ENCODE peak calls at places on chromosomes 2 and 18, in five cellular contexts. M is breast epithelium, A is spleen, T is vagina, P is Panc1. J is an unnamed sample.

GRCh38 chr18:79507546-79508480 is 112.1 kb downstream of the NFATC1 start:
- DNase-seq in M (peak), A (peak), T (no peak), P (no peak), J (peak)

GRCh38 chr18:68215931-68216330 is 499.0 kb downstream of the TMX3 start:
- DNase-seq in M (no peak), A (no peak), T (no peak), P (peak), J (no peak)

GRCh38 chr2:131492418-131493198 is 411 bp upstream of the MZT2A start:
- DNase-seq in M (peak), A (peak), T (no peak), P (peak), J (peak)

GRCh38 chr18:50162486-50163304 is 32.3 kb downstream of the MYO5B start:
- DNase-seq in M (no peak), A (no peak), T (no peak), P (no peak), J (no peak)

GRCh38 chr2:171554991-171555615 is 32.8 kb downstream of the CYBRD1 start:
- DNase-seq in M (no peak), A (no peak), T (no peak), P (no peak), J (no peak)

GRCh38 chr2:109715302-109715937 is 78.7 kb upstream of the RGPD5 start:
- DNase-seq in M (peak), A (peak), T (peak), P (no peak), J (peak)

GRCh38 chr2:236964291-236964690 is 121.4 kb upstream of the COPS8 start:
- DNase-seq in M (no peak), A (no peak), T (no peak), P (no peak), J (peak)

GRCh38 chr2:44649426-44649825 is 287.7 kb downstream of the CAMKMT start:
- DNase-seq in M (no peak), A (no peak), T (no peak), P (no peak), J (no peak)

GRCh38 chr2:162221064-162221463 is 22.2 kb downstream of the FAP start:
- DNase-seq in M (no peak), A (peak), T (no peak), P (peak), J (peak)

GRCh38 chr2:136384541-136385303 is 266.8 kb upstream of the CXCR4 start:
- DNase-seq in M (no peak), A (no peak), T (no peak), P (peak), J (no peak)

GRCh38 chr2:98833172-98833916 is 102.4 kb upstream of the MGAT4A start:
- DNase-seq in M (no peak), A (no peak), T (no peak), P (no peak), J (no peak)

GRCh38 chr2:170917957-170918356 is 11.1 kb upstream of the GORASP2 start:
- DNase-seq in M (no peak), A (no peak), T (no peak), P (no peak), J (no peak)

GRCh38 chr18:36658611-36659010 is 170.2 kb downstream of the TPGS2 start:
- DNase-seq in M (no peak), A (no peak), T (no peak), P (no peak), J (no peak)

GRCh38 chr2:134365356-134365755 is 111.5 kb downstream of the MGAT5 start:
- DNase-seq in M (no peak), A (no peak), T (no peak), P (no peak), J (no peak)

GRCh38 chr2:8314063-8314462 is 367.8 kb upstream of the ID2 start:
- DNase-seq in M (no peak), A (no peak), T (peak), P (no peak), J (no peak)

GRCh38 chr2:234964631-234965461 is 13.0 kb downstream of the SH3BP4 start:
- DNase-seq in M (no peak), A (peak), T (no peak), P (no peak), J (peak)

GRCh38 chr2:69059731-69060290 is 46.8 kb downstream of the ANTXR1 start:
- DNase-seq in M (no peak), A (no peak), T (no peak), P (no peak), J (no peak)

GRCh38 chr18:67385455-67385854 is 131.1 kb downstream of the DSEL start:
- DNase-seq in M (no peak), A (no peak), T (no peak), P (no peak), J (no peak)

GRCh38 chr18:12422936-12423335 is 15.2 kb downstream of the PRELID3A start:
- DNase-seq in M (no peak), A (no peak), T (no peak), P (no peak), J (no peak)

GRCh38 chr2:172106128-172106961 is 3.6 kb upstream of the DLX2 start:
- DNase-seq in M (no peak), A (peak), T (no peak), P (no peak), J (no peak)

GRCh38 chr2:119431155-119431975 is at the start of gene TMEM37:
- DNase-seq in M (no peak), A (peak), T (no peak), P (no peak), J (peak)

GRCh38 chr2:101297383-101297782 is 11.1 kb downstream of the RNF149 start:
- DNase-seq in M (no peak), A (no peak), T (no peak), P (no peak), J (no peak)

GRCh38 chr2:73089270-73090030 is 17.9 kb upstream of the SFXN5 start:
- DNase-seq in M (no peak), A (no peak), T (no peak), P (peak), J (no peak)

GRCh38 chr18:60936101-60936500 is 397.1 kb upstream of the CDH20 start:
- DNase-seq in M (no peak), A (no peak), T (no peak), P (no peak), J (no peak)

GRCh38 chr2:240964854-240965295 is 33.5 kb upstream of the SNED1 start:
- DNase-seq in M (no peak), A (no peak), T (no peak), P (no peak), J (no peak)

GRCh38 chr18:25345432-25345831 is 6.5 kb downstream of the ZNF521 start:
- DNase-seq in M (no peak), A (no peak), T (no peak), P (no peak), J (no peak)

GRCh38 chr18:58432050-58432727 is 196.7 kb downstream of the ALPK2 start:
- DNase-seq in M (no peak), A (no peak), T (no peak), P (no peak), J (no peak)

GRCh38 chr2:168166902-168167510 is 80.4 kb downstream of the STK39 start:
- DNase-seq in M (no peak), A (no peak), T (no peak), P (peak), J (no peak)

GRCh38 chr18:9828794-9829712 is 56.7 kb upstream of the TXNDC2 start:
- DNase-seq in M (no peak), A (no peak), T (no peak), P (no peak), J (no peak)

GRCh38 chr2:10135296-10136089 is 13.0 kb downstream of the RRM2 start:
- DNase-seq in M (no peak), A (peak), T (no peak), P (no peak), J (no peak)

GRCh38 chr2:169513926-169514325 is 4.4 kb downstream of the KLHL41 start:
- DNase-seq in M (no peak), A (no peak), T (no peak), P (no peak), J (no peak)

GRCh38 chr2:169511818-169512217 is 2.3 kb downstream of the KLHL41 start:
- DNase-seq in M (no peak), A (no peak), T (no peak), P (no peak), J (no peak)

GRCh38 chr2:169509955-169510354 is 453 bp downstream of the KLHL41 start:
- DNase-seq in M (no peak), A (no peak), T (no peak), P (no peak), J (no peak)

GRCh38 chr2:169512525-169512924 is 3.0 kb downstream of the KLHL41 start:
- DNase-seq in M (no peak), A (no peak), T (no peak), P (no peak), J (no peak)

GRCh38 chr2:169513094-169513493 is 3.6 kb downstream of the KLHL41 start:
- DNase-seq in M (no peak), A (no peak), T (no peak), P (no peak), J (no peak)
- H3K27ac ChIP-seq in M (no peak), A (no peak), T (no peak), P (no peak), J (no peak)

DNA sequence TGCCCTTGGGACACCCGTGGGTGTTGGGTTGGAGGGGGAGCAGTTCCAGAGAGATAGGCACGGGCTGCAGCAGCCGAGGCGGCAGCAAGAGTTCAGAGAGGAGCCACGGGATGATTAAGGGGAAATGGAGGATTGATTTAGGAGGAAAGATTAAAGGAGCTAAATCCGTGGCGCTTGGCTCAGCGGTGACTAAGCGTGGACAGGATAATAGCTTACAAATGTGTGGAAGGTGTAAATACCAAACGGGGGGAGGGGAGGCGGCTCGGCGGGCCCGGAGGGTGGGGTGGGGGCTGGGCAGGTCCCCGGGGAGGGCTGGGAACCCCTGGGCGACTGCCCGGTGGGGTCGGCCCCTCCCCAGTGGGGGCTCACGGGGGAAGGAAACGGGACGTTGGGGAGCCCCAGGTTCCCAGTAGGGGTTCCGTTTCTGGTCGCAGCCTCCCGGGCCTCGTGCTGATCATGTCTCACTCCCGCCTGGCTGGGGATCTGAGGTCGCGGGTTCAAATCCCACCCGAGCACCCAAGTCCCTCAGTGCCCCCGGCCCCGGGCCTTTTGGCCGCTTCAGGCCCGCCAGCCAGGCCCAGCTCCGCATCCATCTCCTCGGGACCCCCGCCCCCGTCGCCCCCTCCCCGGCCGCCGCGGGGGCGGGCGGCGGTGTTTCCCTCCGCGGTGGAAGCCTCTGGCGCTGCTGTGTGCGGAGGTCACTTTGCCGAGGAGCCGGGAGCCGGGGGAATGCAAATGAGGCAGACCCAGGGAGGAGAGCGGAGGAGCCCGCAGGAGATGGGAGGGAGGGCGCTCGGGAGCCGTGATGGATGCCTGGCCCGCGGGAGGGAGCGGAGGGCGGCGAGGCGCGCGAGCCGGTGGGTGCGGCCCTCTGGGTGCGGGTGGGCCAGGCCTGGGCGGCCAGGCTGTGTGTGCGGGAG is 8.1 kb downstream of the ASIC4 start:
- DNase-seq in M (no peak), A (no peak), T (no peak), P (no peak), J (peak)
- H3K4me3 ChIP-seq in M (peak), A (peak), T (peak), P (no peak), J (peak)

GRCh38 chr2:159982270-159982669 is 80.1 kb downstream of the PLA2R1 start:
- DNase-seq in M (peak), A (no peak), T (no peak), P (no peak), J (peak)
- TF ChIP-seq POLR2AphosphoS5 in M (no peak), A (no peak), T (no peak), P (no peak), J (no peak)

GRCh38 chr2:58107803-58108710 is 61.5 kb downstream of the VRK2 start:
- DNase-seq in M (no peak), A (no peak), T (no peak), P (peak), J (no peak)
- H3K27ac ChIP-seq in M (no peak), A (peak), T (no peak), P (peak), J (no peak)